ENCODE peak calls at places on chromosome 4, in five cellular contexts. One of them, this sample, is unnamed.

GRCh38 chr4:1041936-1042330 is 30.5 kb downstream of the FGFRL1 start:
- DNase-seq in epithelial cell of esophagus: no peak
- DNase-seq in HFFc6: no peak
- DNase-seq in HL-60: no peak
- DNase-seq in lower lobe of right lung: peak; percentile 42
- DNase-seq in this sample: no peak

GRCh38 chr4:28444886-28445496 is 1584.3 kb downstream of the STIM2 start:
- DNase-seq in epithelial cell of esophagus: peak; percentile 55
- DNase-seq in lower lobe of right lung: no peak
- DNase-seq in HFFc6: peak; percentile 10
- DNase-seq in HL-60: no peak
- DNase-seq in this sample: no peak

GRCh38 chr4:128354205-128354821 is 66.7 kb upstream of the PGRMC2 start:
- DNase-seq in epithelial cell of esophagus: peak; percentile 22
- DNase-seq in HFFc6: peak; percentile 90
- DNase-seq in lower lobe of right lung: no peak
- DNase-seq in HL-60: no peak
- DNase-seq in this sample: peak; percentile 78

GRCh38 chr4:2364654-2365053 is 53.8 kb downstream of the ZFYVE28 start:
- DNase-seq in lower lobe of right lung: peak; percentile 68
- DNase-seq in HFFc6: peak; percentile 51
- DNase-seq in HL-60: no peak
- DNase-seq in epithelial cell of esophagus: peak; percentile 39
- DNase-seq in this sample: no peak

GRCh38 chr4:138390286-138390685 is 148.1 kb upstream of the SLC7A11 start:
- DNase-seq in HFFc6: no peak
- DNase-seq in lower lobe of right lung: no peak
- DNase-seq in HL-60: no peak
- DNase-seq in epithelial cell of esophagus: peak; percentile 17
- DNase-seq in this sample: peak; percentile 4

GRCh38 chr4:145525291-145525740 is 43.7 kb downstream of the SMAD1 start:
- DNase-seq in epithelial cell of esophagus: no peak
- DNase-seq in lower lobe of right lung: no peak
- DNase-seq in HL-60: no peak
- DNase-seq in HFFc6: no peak
- DNase-seq in this sample: no peak

GRCh38 chr4:26407466-26407865 is 82.8 kb downstream of the CCKAR start:
- DNase-seq in HL-60: no peak
- DNase-seq in HFFc6: no peak
- DNase-seq in epithelial cell of esophagus: no peak
- DNase-seq in lower lobe of right lung: no peak
- DNase-seq in this sample: no peak

GRCh38 chr4:180060159-180060889 is 2182.9 kb upstream of the TENM3 start:
- DNase-seq in HL-60: no peak
- DNase-seq in epithelial cell of esophagus: peak; percentile 33
- DNase-seq in lower lobe of right lung: no peak
- DNase-seq in HFFc6: peak; percentile 1
- DNase-seq in this sample: peak; percentile 67

GRCh38 chr4:82739292-82740190 is 59.1 kb downstream of the SCD5 start:
- DNase-seq in HL-60: peak; percentile 47
- DNase-seq in epithelial cell of esophagus: peak; percentile 79
- DNase-seq in HFFc6: peak; percentile 15
- DNase-seq in lower lobe of right lung: peak; percentile 80
- DNase-seq in this sample: peak; percentile 68

GRCh38 chr4:40916880-40917279 is 167.1 kb downstream of the NSUN7 start:
- DNase-seq in HL-60: no peak
- DNase-seq in HFFc6: no peak
- DNase-seq in epithelial cell of esophagus: peak; percentile 27
- DNase-seq in lower lobe of right lung: peak; percentile 67
- DNase-seq in this sample: peak; percentile 63

GRCh38 chr4:7332216-7333023 is 102.3 kb downstream of the PSAPL1 start:
- DNase-seq in lower lobe of right lung: peak; percentile 25
- DNase-seq in HL-60: no peak
- DNase-seq in HFFc6: peak; percentile 62
- DNase-seq in epithelial cell of esophagus: no peak
- DNase-seq in this sample: peak; percentile 43

GRCh38 chr4:119646347-119647071 is 17.9 kb upstream of the PDE5A start:
- DNase-seq in epithelial cell of esophagus: no peak
- DNase-seq in HFFc6: no peak
- DNase-seq in lower lobe of right lung: no peak
- DNase-seq in HL-60: no peak
- DNase-seq in this sample: no peak

GRCh38 chr4:87251104-87251503 is 30.7 kb upstream of the KLHL8 start:
- DNase-seq in HFFc6: no peak
- DNase-seq in lower lobe of right lung: no peak
- DNase-seq in HL-60: no peak
- DNase-seq in epithelial cell of esophagus: no peak
- DNase-seq in this sample: no peak

GRCh38 chr4:84962102-84962501 is 4.4 kb downstream of the WDFY3 start:
- DNase-seq in HFFc6: no peak
- DNase-seq in epithelial cell of esophagus: no peak
- DNase-seq in lower lobe of right lung: no peak
- DNase-seq in HL-60: no peak
- DNase-seq in this sample: no peak

GRCh38 chr4:189096108-189096507 is 844.6 kb upstream of the FRG1 start:
- DNase-seq in epithelial cell of esophagus: no peak
- DNase-seq in lower lobe of right lung: no peak
- DNase-seq in HL-60: no peak
- DNase-seq in HFFc6: no peak
- DNase-seq in this sample: no peak

GRCh38 chr4:152079543-152080293 is 318.9 kb upstream of the GATB start:
- DNase-seq in HFFc6: no peak
- DNase-seq in lower lobe of right lung: no peak
- DNase-seq in HL-60: no peak
- DNase-seq in epithelial cell of esophagus: no peak
- DNase-seq in this sample: no peak

GRCh38 chr4:22410645-22411247 is 105.1 kb downstream of the ADGRA3 start:
- DNase-seq in HL-60: no peak
- DNase-seq in lower lobe of right lung: no peak
- DNase-seq in HFFc6: peak; percentile 3
- DNase-seq in epithelial cell of esophagus: peak; percentile 15
- DNase-seq in this sample: peak; percentile 22
- TF ChIP-seq CTCF in HL-60: no peak
- TF ChIP-seq CTCF in lower lobe of right lung: peak; percentile 61
- TF ChIP-seq CTCF in HFFc6: peak; percentile 86
- TF ChIP-seq CTCF in epithelial cell of esophagus: peak; percentile 33
- TF ChIP-seq CTCF in this sample: peak; percentile 41

DNA sequence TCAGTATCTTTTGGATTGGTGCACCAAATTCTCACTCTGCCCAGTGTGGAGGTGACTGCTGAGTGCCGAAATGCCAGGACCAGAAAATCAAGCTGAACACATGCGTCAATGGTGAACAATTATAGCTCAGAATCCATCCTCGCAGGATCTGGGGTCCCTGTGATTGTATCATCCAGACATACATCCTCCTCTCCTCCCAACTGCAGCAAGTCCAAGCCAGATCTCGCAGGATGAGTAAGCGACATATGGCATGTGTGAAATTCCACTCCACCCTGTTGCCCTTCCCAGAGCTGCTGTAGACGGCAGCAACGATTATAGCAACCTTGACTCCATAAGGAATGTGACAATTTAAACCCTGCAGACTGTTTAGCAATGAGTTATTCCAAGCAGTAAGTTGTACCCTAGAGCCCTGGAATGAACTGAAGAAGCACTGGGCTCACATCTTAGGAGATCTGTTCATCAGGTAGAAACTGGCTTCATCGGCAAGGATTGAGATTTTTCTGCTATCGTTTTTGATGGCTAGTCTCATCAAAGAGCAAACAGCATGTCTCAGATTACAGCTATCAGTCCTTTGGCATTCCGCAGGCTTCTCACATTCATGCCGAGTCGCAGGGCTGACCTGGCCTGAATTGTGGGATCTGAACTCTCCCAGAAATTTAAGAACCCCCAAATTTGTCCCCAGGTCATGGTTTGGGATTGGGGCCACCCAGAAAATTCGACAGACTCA is 35.5 kb upstream of the SORBS2 start:
- DNase-seq in lower lobe of right lung: no peak
- DNase-seq in epithelial cell of esophagus: peak; percentile 95
- DNase-seq in HL-60: no peak
- DNase-seq in HFFc6: peak; percentile 85
- DNase-seq in this sample: peak; percentile 65
- TF ChIP-seq CTCF in lower lobe of right lung: no peak
- TF ChIP-seq CTCF in epithelial cell of esophagus: no peak
- TF ChIP-seq CTCF in HL-60: no peak
- TF ChIP-seq CTCF in HFFc6: no peak
- TF ChIP-seq CTCF in this sample: no peak

GRCh38 chr4:142741995-142742394 is 104.1 kb downstream of the INPP4B start:
- DNase-seq in lower lobe of right lung: no peak
- DNase-seq in HL-60: no peak
- DNase-seq in epithelial cell of esophagus: peak; percentile 6
- DNase-seq in HFFc6: no peak
- DNase-seq in this sample: no peak
- TF ChIP-seq CTCF in lower lobe of right lung: no peak
- TF ChIP-seq CTCF in HL-60: no peak
- TF ChIP-seq CTCF in epithelial cell of esophagus: peak; percentile 32
- TF ChIP-seq CTCF in HFFc6: peak; percentile 40
- TF ChIP-seq CTCF in this sample: no peak

DNA sequence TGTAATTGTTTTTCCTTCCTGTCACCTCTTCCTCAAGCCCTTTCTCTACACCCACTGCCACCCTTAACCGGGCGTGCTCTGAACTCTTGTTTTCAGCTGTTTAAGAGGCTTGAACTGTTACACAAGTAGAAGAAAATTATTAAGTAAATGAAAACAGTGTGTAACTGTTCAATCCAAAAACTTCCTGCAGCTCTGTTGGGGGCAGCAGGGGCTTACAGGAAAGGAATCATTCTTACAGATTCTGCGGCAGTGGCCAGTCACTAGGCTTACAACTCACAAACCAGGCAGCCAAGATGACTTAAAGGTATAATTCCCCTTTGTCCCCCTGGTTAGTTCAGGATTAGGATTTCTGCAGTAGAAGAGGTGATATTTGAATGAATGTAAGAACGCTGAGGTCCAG is 70.2 kb upstream of the ETNPPL start:
- DNase-seq in HL-60: no peak
- DNase-seq in lower lobe of right lung: no peak
- DNase-seq in epithelial cell of esophagus: no peak
- DNase-seq in HFFc6: peak; percentile 59
- DNase-seq in this sample: peak; percentile 32
- TF ChIP-seq CTCF in HL-60: no peak
- TF ChIP-seq CTCF in lower lobe of right lung: no peak
- TF ChIP-seq CTCF in epithelial cell of esophagus: no peak
- TF ChIP-seq CTCF in HFFc6: peak; percentile 53
- TF ChIP-seq CTCF in this sample: no peak

GRCh38 chr4:185512516-185512915 is 22.8 kb downstream of the PDLIM3 start:
- DNase-seq in HL-60: no peak
- DNase-seq in HFFc6: peak; percentile 48
- DNase-seq in epithelial cell of esophagus: peak; percentile 62
- DNase-seq in lower lobe of right lung: no peak
- DNase-seq in this sample: no peak

GRCh38 chr4:185513489-185514181 is 21.7 kb downstream of the PDLIM3 start:
- DNase-seq in epithelial cell of esophagus: peak; percentile 47
- DNase-seq in HL-60: peak; percentile 16
- DNase-seq in HFFc6: no peak
- DNase-seq in lower lobe of right lung: no peak
- DNase-seq in this sample: no peak

GRCh38 chr4:185518069-185518468 is 17.2 kb downstream of the PDLIM3 start:
- DNase-seq in epithelial cell of esophagus: no peak
- DNase-seq in HFFc6: no peak
- DNase-seq in HL-60: no peak
- DNase-seq in lower lobe of right lung: no peak
- DNase-seq in this sample: no peak

GRCh38 chr4:185514182-185514697 is 21.1 kb downstream of the PDLIM3 start:
- DNase-seq in HL-60: no peak
- DNase-seq in lower lobe of right lung: no peak
- DNase-seq in HFFc6: no peak
- DNase-seq in epithelial cell of esophagus: no peak
- DNase-seq in this sample: no peak

GRCh38 chr4:185515248-185515647 is 20.1 kb downstream of the PDLIM3 start:
- DNase-seq in epithelial cell of esophagus: no peak
- DNase-seq in lower lobe of right lung: no peak
- DNase-seq in HFFc6: no peak
- DNase-seq in HL-60: no peak
- DNase-seq in this sample: no peak
- TF ChIP-seq CTCF in epithelial cell of esophagus: no peak
- TF ChIP-seq CTCF in lower lobe of right lung: no peak
- TF ChIP-seq CTCF in HFFc6: no peak
- TF ChIP-seq CTCF in HL-60: no peak
- TF ChIP-seq CTCF in this sample: no peak

DNA sequence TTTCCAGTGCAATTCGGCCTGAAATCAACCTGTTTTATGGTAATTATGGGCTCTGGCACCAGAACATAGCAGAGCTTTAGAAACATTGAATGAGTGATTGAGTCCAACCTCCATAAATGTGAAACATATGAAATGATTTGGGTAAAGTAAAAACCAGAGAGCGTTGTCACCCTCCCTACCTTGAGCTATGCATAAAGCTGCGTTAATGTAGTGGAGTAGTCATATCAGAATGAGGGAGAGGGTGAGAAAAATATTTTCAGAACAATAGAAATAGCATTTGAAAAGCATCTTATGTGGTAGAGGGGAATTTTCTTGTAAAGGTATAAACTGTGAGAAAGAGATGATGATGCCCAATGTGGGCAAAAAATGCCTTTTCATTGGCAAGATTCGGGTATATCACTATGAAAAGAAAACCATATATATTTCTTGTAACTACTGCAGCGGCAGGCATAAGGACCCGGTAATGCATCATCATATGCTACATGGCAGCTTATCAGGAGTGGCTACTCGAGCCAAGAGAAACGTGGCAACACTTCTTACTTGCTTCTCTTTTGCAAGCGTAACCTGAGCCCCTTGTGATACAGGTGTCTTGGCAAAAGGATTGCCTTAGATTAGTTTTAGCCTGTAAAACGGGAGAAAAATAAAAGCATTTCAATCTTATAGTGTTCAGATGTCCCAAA is 280.1 kb downstream of the SPRY1 start:
- DNase-seq in HFFc6: no peak
- DNase-seq in HL-60: no peak
- DNase-seq in lower lobe of right lung: no peak
- DNase-seq in epithelial cell of esophagus: peak; percentile 8
- DNase-seq in this sample: peak; percentile 10
- TF ChIP-seq CTCF in HFFc6: no peak
- TF ChIP-seq CTCF in HL-60: no peak
- TF ChIP-seq CTCF in lower lobe of right lung: no peak
- TF ChIP-seq CTCF in epithelial cell of esophagus: no peak
- TF ChIP-seq CTCF in this sample: no peak

DNA sequence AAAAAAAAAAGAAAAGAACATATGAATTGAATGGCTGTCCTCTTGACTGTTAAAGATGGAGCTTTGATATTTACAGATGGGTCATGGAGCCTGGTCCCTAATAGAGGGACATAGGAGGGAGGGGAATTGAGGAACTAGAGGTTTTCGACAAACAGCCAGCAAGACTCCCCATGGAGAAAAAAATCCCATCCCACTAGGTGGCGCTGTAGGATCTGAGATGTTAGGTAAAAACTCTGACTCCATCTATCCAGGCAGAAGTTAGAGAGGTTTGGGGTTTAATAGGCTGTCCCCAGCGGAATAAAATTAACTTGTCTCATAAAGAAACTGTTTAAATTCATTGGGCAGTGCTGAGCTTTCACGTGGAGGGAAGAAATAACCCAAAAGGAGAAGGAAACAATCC is 45.9 kb downstream of the HMGB2 start:
- DNase-seq in lower lobe of right lung: no peak
- DNase-seq in HL-60: peak; percentile 50
- DNase-seq in HFFc6: peak; percentile 58
- DNase-seq in epithelial cell of esophagus: peak; percentile 76
- DNase-seq in this sample: peak; percentile 70
- TF ChIP-seq CTCF in lower lobe of right lung: peak; percentile 57
- TF ChIP-seq CTCF in HL-60: peak; percentile 54
- TF ChIP-seq CTCF in HFFc6: peak; percentile 84
- TF ChIP-seq CTCF in epithelial cell of esophagus: peak; percentile 58
- TF ChIP-seq CTCF in this sample: peak; percentile 32